ENCODE peak calls at places on chromosomes 4 and X, in five cellular contexts. One of them, this sample, is unnamed.

GRCh38 chr4:29278580-29278979 is 1441.6 kb upstream of the PCDH7 start:
- DNase-seq in suprapubic skin: no peak
- DNase-seq in transverse colon: no peak
- DNase-seq in sigmoid colon: no peak
- DNase-seq in HepG2: no peak
- DNase-seq in this sample: no peak

GRCh38 chrX:149937881-149938426 is 337 bp downstream of the EOLA2 start:
- DNase-seq in HepG2: no peak
- DNase-seq in transverse colon: peak; percentile 19
- DNase-seq in suprapubic skin: peak; percentile 77
- DNase-seq in sigmoid colon: peak; percentile 71
- DNase-seq in this sample: no peak

GRCh38 chr4:101037938-101038413 is 309.4 kb downstream of the PPP3CA start:
- DNase-seq in suprapubic skin: no peak
- DNase-seq in transverse colon: no peak
- DNase-seq in sigmoid colon: no peak
- DNase-seq in HepG2: no peak
- DNase-seq in this sample: no peak

GRCh38 chr4:630661-631060 is 5.3 kb downstream of the PDE6B start:
- DNase-seq in suprapubic skin: peak; percentile 40
- DNase-seq in transverse colon: no peak
- DNase-seq in HepG2: no peak
- DNase-seq in sigmoid colon: peak; percentile 33
- DNase-seq in this sample: no peak

GRCh38 chr4:126591583-126591982 is 1041.2 kb upstream of the INTU start:
- DNase-seq in HepG2: no peak
- DNase-seq in sigmoid colon: no peak
- DNase-seq in suprapubic skin: no peak
- DNase-seq in transverse colon: no peak
- DNase-seq in this sample: no peak

GRCh38 chrX:54181196-54181953 is 1.7 kb downstream of the FAM120C start:
- DNase-seq in HepG2: no peak
- DNase-seq in suprapubic skin: no peak
- DNase-seq in transverse colon: no peak
- DNase-seq in sigmoid colon: no peak
- DNase-seq in this sample: no peak

GRCh38 chrX:71525316-71525715 is 7.6 kb upstream of the OGT start:
- DNase-seq in suprapubic skin: no peak
- DNase-seq in HepG2: no peak
- DNase-seq in transverse colon: no peak
- DNase-seq in sigmoid colon: no peak
- DNase-seq in this sample: no peak

GRCh38 chr4:180751009-180751408 is 1492.2 kb upstream of the TENM3 start:
- DNase-seq in HepG2: no peak
- DNase-seq in suprapubic skin: no peak
- DNase-seq in sigmoid colon: no peak
- DNase-seq in transverse colon: no peak
- DNase-seq in this sample: no peak

GRCh38 chr4:2800691-2801596 is 8.1 kb downstream of the SH3BP2 start:
- DNase-seq in sigmoid colon: peak; percentile 91
- DNase-seq in HepG2: peak; percentile 92
- DNase-seq in suprapubic skin: peak; percentile 85
- DNase-seq in transverse colon: peak; percentile 70
- DNase-seq in this sample: no peak

GRCh38 chrX:39631275-39631674 is 466.5 kb downstream of the BCOR start:
- DNase-seq in HepG2: no peak
- DNase-seq in suprapubic skin: no peak
- DNase-seq in sigmoid colon: no peak
- DNase-seq in transverse colon: no peak
- DNase-seq in this sample: no peak

GRCh38 chr4:183200453-183200852 is 101.4 kb downstream of the WWC2 start:
- DNase-seq in suprapubic skin: no peak
- DNase-seq in HepG2: no peak
- DNase-seq in sigmoid colon: no peak
- DNase-seq in transverse colon: peak; percentile 14
- DNase-seq in this sample: no peak

GRCh38 chr4:144343143-144343755 is 202.7 kb upstream of the GYPA start:
- DNase-seq in sigmoid colon: no peak
- DNase-seq in suprapubic skin: no peak
- DNase-seq in HepG2: no peak
- DNase-seq in transverse colon: no peak
- DNase-seq in this sample: no peak

GRCh38 chr4:100495074-100495473 is 22.7 kb downstream of the EMCN start:
- DNase-seq in transverse colon: no peak
- DNase-seq in suprapubic skin: no peak
- DNase-seq in HepG2: no peak
- DNase-seq in sigmoid colon: no peak
- DNase-seq in this sample: no peak

GRCh38 chr4:4717692-4718091 is 141.8 kb upstream of the MSX1 start:
- DNase-seq in HepG2: no peak
- DNase-seq in suprapubic skin: no peak
- DNase-seq in transverse colon: no peak
- DNase-seq in sigmoid colon: no peak
- DNase-seq in this sample: no peak

GRCh38 chr4:60366661-60367060 is 833.5 kb upstream of the ADGRL3 start:
- DNase-seq in sigmoid colon: no peak
- DNase-seq in suprapubic skin: no peak
- DNase-seq in HepG2: no peak
- DNase-seq in transverse colon: no peak
- DNase-seq in this sample: no peak

GRCh38 chrX:106415276-106415895 is 196.4 kb upstream of the RADX start:
- DNase-seq in suprapubic skin: no peak
- DNase-seq in sigmoid colon: no peak
- DNase-seq in transverse colon: no peak
- DNase-seq in HepG2: peak; percentile 5
- DNase-seq in this sample: no peak

GRCh38 chrX:153488231-153488914 is 6.4 kb upstream of the BGN start:
- DNase-seq in suprapubic skin: no peak
- DNase-seq in HepG2: peak; percentile 48
- DNase-seq in transverse colon: no peak
- DNase-seq in sigmoid colon: no peak
- DNase-seq in this sample: no peak

GRCh38 chr4:123622572-123622971 is 226.0 kb downstream of the SPRY1 start:
- DNase-seq in transverse colon: no peak
- DNase-seq in HepG2: no peak
- DNase-seq in suprapubic skin: no peak
- DNase-seq in sigmoid colon: no peak
- DNase-seq in this sample: no peak

GRCh38 chr4:3819210-3819919 is 53.2 kb downstream of the ADRA2C start:
- DNase-seq in transverse colon: no peak
- DNase-seq in sigmoid colon: no peak
- DNase-seq in suprapubic skin: no peak
- DNase-seq in HepG2: peak; percentile 94
- DNase-seq in this sample: no peak

GRCh38 chrX:36214924-36215323 is 295.4 kb downstream of the CFAP47 start:
- DNase-seq in transverse colon: no peak
- DNase-seq in sigmoid colon: no peak
- DNase-seq in suprapubic skin: no peak
- DNase-seq in HepG2: no peak
- DNase-seq in this sample: no peak

GRCh38 chr4:6772223-6772928 is 10.2 kb upstream of the KIAA0232 start:
- DNase-seq in transverse colon: peak; percentile 72
- DNase-seq in suprapubic skin: no peak
- DNase-seq in HepG2: no peak
- DNase-seq in sigmoid colon: peak; percentile 33
- DNase-seq in this sample: no peak

GRCh38 chr4:6875431-6875831 is 34.2 kb upstream of the TBC1D14 start:
- DNase-seq in suprapubic skin: no peak
- DNase-seq in transverse colon: no peak
- DNase-seq in HepG2: no peak
- DNase-seq in sigmoid colon: no peak
- DNase-seq in this sample: no peak

GRCh38 chr4:184248216-184248615 is 30.5 kb upstream of the ENPP6 start:
- DNase-seq in suprapubic skin: no peak
- DNase-seq in transverse colon: no peak
- DNase-seq in sigmoid colon: no peak
- DNase-seq in HepG2: no peak
- DNase-seq in this sample: no peak

GRCh38 chrX:10971759-10972158 is 139.4 kb upstream of the HCCS start:
- DNase-seq in suprapubic skin: no peak
- DNase-seq in HepG2: no peak
- DNase-seq in transverse colon: no peak
- DNase-seq in sigmoid colon: no peak
- DNase-seq in this sample: no peak

GRCh38 chr4:155745984-155746383 is 12.8 kb upstream of the GUCY1B1 start:
- DNase-seq in sigmoid colon: no peak
- DNase-seq in HepG2: no peak
- DNase-seq in suprapubic skin: no peak
- DNase-seq in transverse colon: no peak
- DNase-seq in this sample: no peak

GRCh38 chr4:76232681-76233080 is 18.8 kb upstream of the FAM47E start:
- DNase-seq in transverse colon: no peak
- DNase-seq in suprapubic skin: no peak
- DNase-seq in HepG2: no peak
- DNase-seq in sigmoid colon: no peak
- DNase-seq in this sample: no peak

GRCh38 chr4:1532549-1533395 is 126.5 kb upstream of the NKX1-1 start:
- DNase-seq in suprapubic skin: no peak
- DNase-seq in sigmoid colon: no peak
- DNase-seq in transverse colon: no peak
- DNase-seq in HepG2: no peak
- DNase-seq in this sample: no peak

GRCh38 chr4:130053723-130054122 is 957.8 kb downstream of the C4orf33 start:
- DNase-seq in sigmoid colon: no peak
- DNase-seq in transverse colon: no peak
- DNase-seq in HepG2: peak; percentile 40
- DNase-seq in suprapubic skin: no peak
- DNase-seq in this sample: no peak

GRCh38 chrX:47179221-47179927 is 14.3 kb upstream of the UBA1 start:
- DNase-seq in suprapubic skin: peak; percentile 63
- DNase-seq in transverse colon: no peak
- DNase-seq in sigmoid colon: peak; percentile 79
- DNase-seq in HepG2: no peak
- DNase-seq in this sample: no peak

GRCh38 chrX:40173662-40174593 is 76.2 kb upstream of the BCOR start:
- DNase-seq in transverse colon: peak; percentile 38
- DNase-seq in HepG2: peak; percentile 76
- DNase-seq in suprapubic skin: peak; percentile 64
- DNase-seq in sigmoid colon: peak; percentile 81
- DNase-seq in this sample: no peak

GRCh38 chrX:10938371-10938982 is 172.7 kb upstream of the HCCS start:
- DNase-seq in suprapubic skin: no peak
- DNase-seq in HepG2: no peak
- DNase-seq in sigmoid colon: no peak
- DNase-seq in transverse colon: no peak
- DNase-seq in this sample: no peak

GRCh38 chr4:19803406-19803805 is 448.3 kb upstream of the SLIT2 start:
- DNase-seq in transverse colon: no peak
- DNase-seq in HepG2: no peak
- DNase-seq in suprapubic skin: no peak
- DNase-seq in sigmoid colon: no peak
- DNase-seq in this sample: no peak

GRCh38 chr4:64756016-64756415 is 346.8 kb upstream of the TECRL start:
- DNase-seq in suprapubic skin: no peak
- DNase-seq in sigmoid colon: no peak
- DNase-seq in transverse colon: no peak
- DNase-seq in HepG2: no peak
- DNase-seq in this sample: no peak

GRCh38 chrX:50888884-50889283 is 21.7 kb upstream of the BMP15 start:
- DNase-seq in sigmoid colon: no peak
- DNase-seq in suprapubic skin: no peak
- DNase-seq in transverse colon: no peak
- DNase-seq in HepG2: no peak
- DNase-seq in this sample: no peak

GRCh38 chr4:5051210-5051691 is at the start of gene STK32B:
- DNase-seq in suprapubic skin: peak; percentile 77
- DNase-seq in transverse colon: peak; percentile 28
- DNase-seq in sigmoid colon: peak; percentile 83
- DNase-seq in HepG2: no peak
- DNase-seq in this sample: peak; percentile 92

GRCh38 chrX:145817299-145817665 is 347 bp upstream of the SLITRK2 start:
- DNase-seq in suprapubic skin: no peak
- DNase-seq in transverse colon: no peak
- DNase-seq in HepG2: no peak
- DNase-seq in sigmoid colon: no peak
- DNase-seq in this sample: no peak

GRCh38 chr4:161343188-161343950 is 820.4 kb downstream of the FSTL5 start:
- DNase-seq in HepG2: no peak
- DNase-seq in sigmoid colon: no peak
- DNase-seq in suprapubic skin: no peak
- DNase-seq in transverse colon: no peak
- DNase-seq in this sample: no peak
- H3K27ac ChIP-seq in HepG2: no peak overlapping the region
- H3K27ac ChIP-seq in sigmoid colon: no peak overlapping the region
- H3K27ac ChIP-seq in suprapubic skin: no peak overlapping the region
- H3K27ac ChIP-seq in transverse colon: no peak overlapping the region
- H3K27ac ChIP-seq in this sample: no peak overlapping the region

GRCh38 chr4:151129801-151130200 is 30.4 kb downstream of the RPS3A start:
- DNase-seq in HepG2: no peak
- DNase-seq in transverse colon: no peak
- DNase-seq in suprapubic skin: no peak
- DNase-seq in sigmoid colon: no peak
- DNase-seq in this sample: no peak
- TF ChIP-seq POLR2AphosphoS5 in HepG2: no peak
- TF ChIP-seq POLR2AphosphoS5 in transverse colon: no peak
- TF ChIP-seq POLR2AphosphoS5 in suprapubic skin: no peak
- TF ChIP-seq POLR2AphosphoS5 in sigmoid colon: no peak
- TF ChIP-seq POLR2AphosphoS5 in this sample: no peak

GRCh38 chr4:95732061-95732460 is 107.8 kb upstream of the PDHA2 start:
- DNase-seq in sigmoid colon: no peak
- DNase-seq in HepG2: no peak
- DNase-seq in transverse colon: no peak
- DNase-seq in suprapubic skin: no peak
- DNase-seq in this sample: no peak
- TF ChIP-seq EP300 in sigmoid colon: no peak
- TF ChIP-seq EP300 in HepG2: no peak
- TF ChIP-seq EP300 in transverse colon: no peak
- TF ChIP-seq EP300 in suprapubic skin: no peak
- TF ChIP-seq EP300 in this sample: no peak

DNA sequence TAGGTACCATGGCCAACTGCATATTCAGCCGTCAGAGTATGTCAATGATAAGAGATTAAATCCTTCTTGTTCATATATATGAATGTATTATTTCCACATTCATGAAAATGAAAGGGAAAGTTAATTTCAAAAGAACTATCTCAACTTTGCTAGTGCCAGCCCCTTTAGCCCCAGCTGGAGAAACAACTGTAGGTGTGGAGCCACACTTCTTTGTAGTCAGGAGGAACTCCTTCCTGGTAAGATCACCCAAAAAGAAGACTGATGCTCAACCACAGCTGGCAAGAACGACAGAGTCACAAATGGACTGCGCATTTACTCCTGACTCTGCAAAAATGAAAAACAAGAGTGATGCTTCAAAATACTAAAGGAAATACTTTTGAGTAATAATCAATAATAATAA is 136.3 kb downstream of the RASL11B start:
- DNase-seq in suprapubic skin: no peak
- DNase-seq in transverse colon: no peak
- DNase-seq in sigmoid colon: no peak
- DNase-seq in HepG2: no peak
- DNase-seq in this sample: no peak
- H3K27ac ChIP-seq in suprapubic skin: no peak overlapping the region
- H3K27ac ChIP-seq in transverse colon: no peak overlapping the region
- H3K27ac ChIP-seq in sigmoid colon: peak overlapping the region; percentile 59
- H3K27ac ChIP-seq in HepG2: no peak overlapping the region
- H3K27ac ChIP-seq in this sample: no peak overlapping the region